ENCODE peak calls at places on chromosomes 1 and 21, in five cellular contexts. I is adrenal gland, G is ovary, V is transverse colon, A is endothelial cell of umbilical vein. L is an unnamed sample.
A peak's percentile ranks its signal among the peaks of the same experiment; 100 is the strongest.

GRCh38 chr1:171754381-171754705 is 12.5 kb upstream of the VAMP4 start:
- DNase-seq in V (no peak), I (no peak), G (no peak), A (no peak), L (no peak)

GRCh38 chr1:43978551-43979260 is at the start of gene B4GALT2:
- DNase-seq in V (peak; percentile 62), G (peak; percentile 49), I (peak; percentile 29), A (peak; percentile 24), L (peak; percentile 54)

GRCh38 chr1:15282810-15283474 is 35.9 kb downstream of the FHAD1 start:
- DNase-seq in A (no peak), V (no peak), G (no peak), I (no peak), L (no peak)

GRCh38 chr1:44371206-44371605 is 16.1 kb upstream of the ERI3 start:
- DNase-seq in I (no peak), A (no peak), V (no peak), G (no peak), L (no peak)

GRCh38 chr1:21175670-21176581 is 771 bp downstream of the EIF4G3 start:
- DNase-seq in G (peak; percentile 49), V (peak; percentile 42), I (peak; percentile 40), A (peak; percentile 51), L (peak; percentile 65)

GRCh38 chr1:109240158-109241152 is 8.9 kb upstream of the CELSR2 start:
- DNase-seq in V (peak; percentile 53), A (no peak), I (peak; percentile 59), G (peak; percentile 77), L (peak; percentile 40)

GRCh38 chr1:38125837-38126520 is 79.4 kb upstream of the POU3F1 start:
- DNase-seq in G (no peak), A (no peak), V (no peak), I (no peak), L (no peak)

GRCh38 chr21:26939532-26940181 is 27.2 kb downstream of the ADAMTS5 start:
- DNase-seq in A (no peak), G (peak; percentile 48), I (peak; percentile 2), V (no peak), L (peak; percentile 4)

GRCh38 chr1:46480959-46481646 is 8.5 kb upstream of the DMBX1 start:
- DNase-seq in I (peak; percentile 7), V (no peak), A (no peak), G (no peak), L (peak; percentile 82)

GRCh38 chr1:226632922-226633351 is 84.4 kb downstream of the STUM start:
- DNase-seq in G (peak; percentile 16), V (no peak), A (no peak), I (no peak), L (peak; percentile 44)

GRCh38 chr1:68438310-68438709 is 11.4 kb downstream of the RPE65 start:
- DNase-seq in I (no peak), A (no peak), G (no peak), V (no peak), L (no peak)

GRCh38 chr1:154325583-154326545 is 539 bp downstream of the ATP8B2 start:
- DNase-seq in A (peak; percentile 83), G (peak; percentile 81), V (peak; percentile 64), I (peak; percentile 69), L (peak; percentile 63)

GRCh38 chr1:156064615-156065014 is 3.7 kb downstream of the RAB25 start:
- DNase-seq in V (no peak), G (no peak), I (no peak), A (no peak), L (no peak)
- TF ChIP-seq POLR2A in V (no peak), G (no peak), I (no peak), A (no peak), L (no peak)

GRCh38 chr1:33317354-33317753 is 3.5 kb downstream of the A3GALT2 start:
- DNase-seq in V (no peak), G (no peak), I (no peak), A (no peak), L (no peak)

GRCh38 chr1:33319186-33319948 is 1.5 kb downstream of the A3GALT2 start:
- DNase-seq in V (no peak), G (no peak), I (no peak), A (no peak), L (no peak)

GRCh38 chr1:33319949-33320618 is 814 bp downstream of the A3GALT2 start:
- DNase-seq in V (no peak), A (no peak), G (no peak), I (no peak), L (no peak)

GRCh38 chr1:33316601-33317000 is 4.3 kb downstream of the A3GALT2 start:
- DNase-seq in G (no peak), I (no peak), A (no peak), V (no peak), L (no peak)

DNA sequence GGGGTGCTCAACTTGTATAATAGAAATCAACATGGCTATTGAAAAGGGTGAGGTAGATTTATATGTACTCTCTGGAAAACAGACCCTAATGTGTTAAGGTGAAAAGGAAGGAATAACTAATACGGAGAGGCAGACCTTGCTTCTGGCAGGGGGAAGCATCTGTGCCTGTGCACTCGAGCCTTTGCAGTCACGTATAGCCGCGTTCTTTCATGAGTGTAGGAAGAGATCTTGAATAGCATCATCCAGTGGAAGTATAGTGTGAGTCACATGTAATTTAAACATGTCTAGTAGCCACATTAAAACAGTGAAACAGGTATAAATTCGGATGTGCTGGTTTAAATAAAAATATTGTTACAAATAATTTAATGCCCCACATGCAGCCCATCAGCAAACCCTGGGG is 3.0 kb downstream of the A3GALT2 start:
- DNase-seq in A (no peak), V (no peak), G (no peak), I (no peak), L (no peak)
- TF ChIP-seq POLR2A in A (no peak), V (no peak), G (no peak), I (no peak), L (no peak)

GRCh38 chr21:45324430-45325205 is 36.9 kb upstream of the POFUT2 start:
- DNase-seq in V (no peak), A (no peak), G (no peak), I (no peak), L (no peak)
- TF ChIP-seq POLR2A in V (no peak), A (no peak), G (no peak), I (no peak), L (no peak)

GRCh38 chr1:116513956-116514355 is 56.9 kb downstream of the CD58 start:
- DNase-seq in G (no peak), A (no peak), V (no peak), I (no peak), L (no peak)

GRCh38 chr1:116516631-116517030 is 54.2 kb downstream of the CD58 start:
- DNase-seq in V (no peak), I (no peak), A (no peak), G (no peak), L (no peak)

GRCh38 chr1:116515702-116516101 is 55.1 kb downstream of the CD58 start:
- DNase-seq in A (no peak), I (no peak), V (no peak), G (no peak), L (peak; percentile 61)

GRCh38 chr1:116511459-116512019 is 59.3 kb downstream of the CD58 start:
- DNase-seq in A (no peak), I (no peak), G (no peak), V (no peak), L (no peak)

DNA sequence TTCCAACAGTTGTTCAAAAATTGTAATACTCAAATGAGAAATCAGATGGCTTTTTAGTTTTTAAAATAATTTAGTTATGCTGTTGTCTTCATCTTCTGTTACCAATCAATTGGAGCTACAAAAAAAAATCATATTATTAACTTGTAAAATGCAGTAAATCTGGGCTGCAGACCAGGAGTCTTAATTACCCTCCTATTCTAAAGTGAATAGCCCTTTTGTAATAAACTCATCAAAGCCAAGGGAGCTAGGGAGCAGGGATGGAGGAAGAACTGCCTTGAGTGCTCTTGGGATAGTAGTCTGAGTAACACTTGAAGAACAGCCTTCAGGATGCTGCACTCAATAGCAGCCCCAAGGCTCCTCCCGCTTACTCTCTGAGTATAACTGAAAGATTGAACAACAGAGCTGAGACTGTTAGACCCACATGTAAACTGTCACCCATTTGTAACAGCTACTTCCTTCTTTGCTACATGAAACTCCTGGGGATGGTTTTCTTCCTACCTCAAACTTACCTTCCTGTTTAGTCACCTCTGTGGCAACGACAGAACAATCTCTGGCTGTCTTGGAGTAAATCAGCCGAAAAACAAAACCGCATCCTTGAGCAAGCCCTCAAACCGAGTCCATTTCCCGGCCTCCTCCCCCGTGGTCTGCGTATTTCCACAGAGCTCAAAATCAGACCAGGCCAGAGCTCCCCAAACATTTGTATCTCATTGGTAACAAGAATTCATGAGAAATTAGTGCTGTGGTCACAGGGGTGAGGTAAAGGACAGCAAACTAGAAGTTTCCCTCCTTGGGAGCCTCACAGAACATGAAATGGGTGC is 55.9 kb downstream of the CD58 start:
- DNase-seq in G (no peak), I (no peak), A (no peak), V (no peak), L (peak; percentile 98)
- TF ChIP-seq POLR2A in G (no peak), I (no peak), A (no peak), V (no peak), L (no peak)

DNA sequence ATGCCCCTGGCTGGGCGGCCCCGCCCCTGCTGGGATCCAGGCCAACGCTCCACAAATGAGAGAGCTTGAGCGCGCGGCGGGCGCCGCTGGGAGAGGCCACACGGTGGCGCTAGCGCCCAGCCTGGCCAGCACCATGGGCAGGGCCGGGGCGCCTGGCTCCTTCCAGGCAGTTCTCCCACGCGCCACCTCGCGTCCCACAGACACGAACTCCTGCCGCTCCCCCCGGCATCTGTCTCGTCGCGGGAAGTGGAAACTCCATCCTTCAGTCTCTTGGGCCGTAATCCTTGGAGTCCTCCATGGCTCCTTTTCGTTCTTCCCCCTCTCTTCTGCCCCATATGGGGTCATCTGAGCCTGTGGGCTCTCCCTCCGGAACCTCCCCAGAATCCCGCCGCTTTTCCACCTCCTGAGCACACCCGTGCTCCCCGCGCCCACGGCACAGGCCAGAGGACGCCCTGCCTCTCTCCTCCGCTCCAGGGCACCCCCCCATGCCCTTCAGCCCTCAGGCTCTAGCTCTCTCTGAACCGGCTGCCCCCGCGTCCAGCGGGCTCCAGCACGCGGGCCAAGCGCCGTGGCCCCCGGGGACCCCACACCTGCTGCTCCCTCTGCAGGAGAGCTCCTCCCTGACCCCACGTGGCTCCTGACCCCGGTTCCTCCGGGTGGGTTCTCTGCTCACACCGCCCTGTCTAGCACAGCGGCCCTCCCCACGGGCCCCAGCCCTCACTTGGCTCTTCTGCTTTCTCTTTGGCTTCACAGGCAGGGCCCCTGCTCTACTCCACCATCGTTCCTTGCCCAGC is 31.9 kb upstream of the EDN2 start:
- DNase-seq in G (peak; percentile 93), V (peak; percentile 93), A (peak; percentile 91), I (peak; percentile 94), L (peak; percentile 71)
- TF ChIP-seq POLR2A in G (peak; percentile 27), V (no peak), A (no peak), I (no peak), L (no peak)

DNA sequence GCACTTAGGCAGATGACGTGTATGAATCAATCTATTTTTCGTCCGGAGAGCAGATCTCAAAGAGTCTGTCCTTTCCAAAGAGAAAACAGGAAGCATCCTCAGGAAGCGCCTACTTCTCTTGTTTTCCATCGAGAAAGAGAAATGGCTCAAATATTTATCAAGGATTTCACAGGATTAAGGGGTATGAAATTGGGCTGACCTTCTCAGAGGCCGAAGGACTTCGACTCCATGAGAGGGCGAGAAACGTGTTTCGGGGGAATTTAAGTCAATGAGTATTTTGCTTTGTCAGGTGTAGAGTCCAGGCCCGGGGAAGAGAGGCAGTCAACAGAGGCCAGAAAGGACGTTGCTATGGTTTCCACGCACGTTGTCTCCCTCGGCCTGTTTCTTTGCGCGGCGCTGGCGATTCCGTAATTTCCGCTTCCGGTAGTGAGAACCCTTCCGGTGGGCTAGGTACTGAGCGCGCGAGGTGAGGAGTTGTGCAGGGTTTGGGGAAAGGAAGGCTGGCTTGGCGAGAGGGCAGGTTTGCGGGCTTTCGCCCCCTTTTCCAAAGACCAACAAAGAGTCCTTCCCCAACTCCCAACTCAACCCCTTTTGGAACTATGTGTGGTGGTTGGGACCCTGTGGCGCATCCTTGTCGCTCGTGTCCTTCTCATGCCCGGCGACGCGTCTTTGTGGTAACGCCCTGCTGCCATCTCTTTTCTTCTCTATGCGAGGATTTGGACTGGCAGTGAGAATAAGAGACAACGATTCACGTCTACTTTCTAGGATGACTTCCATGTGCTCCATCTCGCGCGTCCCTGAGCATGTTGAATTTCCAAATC is at the start of gene MRPS21:
- DNase-seq in V (peak; percentile 90), I (peak; percentile 95), A (peak; percentile 94), G (peak; percentile 93), L (peak; percentile 94)
- TF ChIP-seq POLR2A in V (peak; percentile 70), I (peak; percentile 88), A (peak; percentile 94), G (peak; percentile 94), L (peak; percentile 95)